ENCODE peak calls at places on chromosomes 11 and 22, in nine cellular contexts. S, M, N, V, K, U, L, E and Z are unnamed samples.
A peak's percentile ranks its signal among the peaks of the same experiment; 100 is the strongest.

GRCh38 chr22:48751539-48752437 is 1075.9 kb downstream of the BRD1 start:
- DNase-seq in S (no peak), M (peak; percentile 66), N (no peak), V (no peak), K (no peak), U (no peak), L (peak; percentile 23), E (no peak), Z (no peak)

GRCh38 chr11:120172054-120172881 is 34.4 kb upstream of the TRIM29 start:
- DNase-seq in S (peak; percentile 73), M (no peak), N (peak; percentile 64), V (peak; percentile 62), K (peak; percentile 60), U (peak; percentile 31), L (peak; percentile 77), E (peak; percentile 26), Z (peak; percentile 81)

GRCh38 chr11:67667490-67668190 is 6.8 kb downstream of the ALDH3B2 start:
- DNase-seq in S (no peak), M (peak; percentile 71), N (no peak), V (no peak), K (no peak), U (no peak), L (no peak), E (no peak), Z (no peak)

GRCh38 chr22:18057568-18058209 is 20.1 kb upstream of the PEX26 start:
- DNase-seq in S (no peak), M (no peak), N (peak; percentile 72), V (peak; percentile 96), K (peak; percentile 100), U (peak; percentile 100), L (peak; percentile 60), E (no peak), Z (no peak)

GRCh38 chr22:39212721-39213376 is 31.9 kb downstream of the PDGFB start:
- DNase-seq in S (no peak), M (peak; percentile 71), N (peak; percentile 56), V (peak; percentile 94), K (no peak), U (no peak), L (no peak), E (no peak), Z (no peak)

GRCh38 chr11:119694334-119694733 is 34.7 kb downstream of the NECTIN1 start:
- DNase-seq in S (no peak), M (no peak), N (no peak), V (no peak), K (no peak), U (no peak), L (peak; percentile 63), E (no peak), Z (no peak)

GRCh38 chr11:76592961-76593360 is 77.6 kb downstream of the LRRC32 start:
- DNase-seq in S (no peak), M (peak; percentile 75), N (peak; percentile 81), V (no peak), K (no peak), U (no peak), L (no peak), E (no peak), Z (no peak)

GRCh38 chr11:96112192-96113099 is 188.5 kb upstream of the MTMR2 start:
- DNase-seq in S (no peak), M (no peak), N (no peak), V (no peak), K (peak; percentile 54), U (no peak), L (no peak), E (no peak), Z (no peak)

GRCh38 chr11:65560555-65561418 is 2.6 kb upstream of the LTBP3 start:
- DNase-seq in S (no peak), M (no peak), N (no peak), V (peak; percentile 73), K (peak; percentile 66), U (no peak), L (peak; percentile 62), E (no peak), Z (no peak)

GRCh38 chr11:3613998-3614741 is 27.6 kb downstream of the ART5 start:
- DNase-seq in S (no peak), M (no peak), N (no peak), V (no peak), K (no peak), U (no peak), L (no peak), E (no peak), Z (no peak)

GRCh38 chr11:69213315-69213714 is 57.6 kb downstream of the SMIM38 start:
- DNase-seq in S (no peak), M (no peak), N (no peak), V (no peak), K (peak; percentile 32), U (no peak), L (peak; percentile 7), E (no peak), Z (peak; percentile 37)

GRCh38 chr11:64998690-64999431 is 2.1 kb upstream of the BATF2 start:
- DNase-seq in S (no peak), M (no peak), N (peak; percentile 44), V (no peak), K (no peak), U (no peak), L (no peak), E (no peak), Z (no peak)

GRCh38 chr11:74316772-74317505 is 5.5 kb upstream of the P4HA3 start:
- DNase-seq in S (no peak), M (no peak), N (no peak), V (no peak), K (peak; percentile 74), U (no peak), L (no peak), E (no peak), Z (no peak)

GRCh38 chr11:74320538-74320937 is 9.1 kb upstream of the P4HA3 start:
- DNase-seq in S (no peak), M (no peak), N (no peak), V (no peak), K (peak; percentile 34), U (no peak), L (no peak), E (no peak), Z (no peak)

GRCh38 chr11:74319139-74319538 is 7.7 kb upstream of the P4HA3 start:
- DNase-seq in S (no peak), M (no peak), N (no peak), V (peak; percentile 82), K (peak; percentile 93), U (peak; percentile 51), L (no peak), E (no peak), Z (no peak)

GRCh38 chr11:74321487-74322188 is 10.2 kb upstream of the P4HA3 start:
- DNase-seq in S (peak; percentile 38), M (no peak), N (peak; percentile 32), V (no peak), K (peak; percentile 65), U (peak; percentile 40), L (no peak), E (no peak), Z (no peak)

GRCh38 chr11:74318241-74318932 is 6.9 kb upstream of the P4HA3 start:
- DNase-seq in S (no peak), M (no peak), N (no peak), V (peak; percentile 63), K (peak; percentile 65), U (peak; percentile 89), L (no peak), E (no peak), Z (no peak)
- TF ChIP-seq CTCF in S (no peak), M (no peak), N (no peak), V (no peak), K (peak; percentile 25), U (peak; percentile 40), L (no peak), E (no peak), Z (no peak)

GRCh38 chr11:130449996-130450419 is 1.6 kb downstream of the ADAMTS15 start:
- DNase-seq in S (peak; percentile 68), M (peak; percentile 90), N (no peak), V (peak; percentile 90), K (peak; percentile 82), U (peak; percentile 72), L (peak; percentile 79), E (no peak), Z (peak; percentile 83)
- TF ChIP-seq CTCF in S (peak; percentile 63), M (peak; percentile 49), N (no peak), V (peak; percentile 75), K (peak; percentile 76), U (peak; percentile 82), L (peak; percentile 51), E (no peak), Z (peak; percentile 72)

DNA sequence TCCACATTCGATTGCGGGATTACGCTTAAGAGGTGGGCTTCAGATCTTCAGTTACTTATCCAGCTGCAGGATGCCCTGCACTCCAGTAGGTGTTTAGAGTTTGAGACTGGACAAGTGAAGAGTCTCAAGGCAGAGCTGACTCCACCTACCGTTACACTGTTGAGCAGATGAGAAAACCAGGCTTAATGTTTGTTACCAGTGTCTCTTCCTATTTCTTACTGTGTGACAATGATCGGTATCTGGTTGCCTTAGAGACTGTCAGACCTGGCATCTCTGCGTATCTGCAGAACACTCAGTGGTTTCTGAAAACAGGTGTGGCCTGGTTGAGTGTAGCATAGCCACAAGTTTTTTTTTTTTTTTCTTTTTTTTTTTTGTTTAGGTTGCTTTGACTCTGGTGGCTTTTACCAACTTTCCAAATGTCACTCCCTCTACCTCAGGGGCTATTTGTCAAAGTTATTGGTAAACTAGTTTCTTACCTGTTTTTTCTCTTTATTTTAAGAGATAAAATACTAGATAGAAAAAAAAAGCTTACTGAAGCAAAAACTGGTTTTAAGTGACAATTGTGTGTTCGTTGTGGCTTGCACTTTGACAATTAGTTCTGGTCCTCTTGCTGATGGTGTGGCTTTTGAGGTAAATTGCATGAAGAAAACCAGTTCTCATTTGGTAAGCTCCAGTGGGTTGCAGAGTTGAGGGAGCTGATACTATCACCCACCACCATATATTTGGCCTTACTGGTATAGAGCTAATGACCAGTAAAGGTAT is 284.8 kb downstream of the ETS1 start:
- DNase-seq in S (no peak), M (no peak), N (no peak), V (no peak), K (no peak), U (no peak), L (no peak), E (peak; percentile 60), Z (no peak)
- TF ChIP-seq CTCF in S (no peak), M (no peak), N (no peak), V (no peak), K (no peak), U (no peak), L (no peak), E (peak; percentile 46), Z (no peak)

GRCh38 chr11:18393581-18394299 is 623 bp upstream of the LDHA start:
- DNase-seq in S (no peak), M (no peak), N (no peak), V (no peak), K (no peak), U (no peak), L (no peak), E (no peak), Z (no peak)

GRCh38 chr11:18392434-18393321 is 1.7 kb upstream of the LDHA start:
- DNase-seq in S (no peak), M (no peak), N (no peak), V (no peak), K (no peak), U (no peak), L (no peak), E (no peak), Z (no peak)

GRCh38 chr11:18395735-18396504 is 1.6 kb downstream of the LDHA start:
- DNase-seq in S (peak; percentile 95), M (peak; percentile 98), N (peak; percentile 98), V (peak; percentile 100), K (peak; percentile 99), U (peak; percentile 98), L (peak; percentile 99), E (peak; percentile 94), Z (peak; percentile 99)

GRCh38 chr11:18394928-18395734 is 768 bp downstream of the LDHA start:
- DNase-seq in S (no peak), M (no peak), N (no peak), V (peak; percentile 28), K (peak; percentile 3), U (no peak), L (peak; percentile 31), E (peak; percentile 15), Z (no peak)

GRCh38 chr11:18394300-18394927 is at the start of gene LDHA:
- DNase-seq in S (peak; percentile 70), M (peak; percentile 100), N (peak; percentile 98), V (peak; percentile 99), K (peak; percentile 94), U (peak; percentile 83), L (peak; percentile 97), E (peak; percentile 99), Z (peak; percentile 89)
- TF ChIP-seq CTCF in S (no peak), M (no peak), N (no peak), V (no peak), K (no peak), U (no peak), L (no peak), E (no peak), Z (no peak)